ENCODE peak calls at places on chromosomes 5 and 9, in eight cellular contexts. P, M, O, W, R, V, Q and X are unnamed samples.

GRCh38 chr5:96280946-96281393 is 152.1 kb downstream of the PCSK1 start:
- DNase-seq in P (no peak), M (no peak), O (no peak), W (no peak), R (no peak), V (peak), Q (no peak), X (no peak)

GRCh38 chr5:27328480-27328879 is 290.1 kb upstream of the CDH9 start:
- DNase-seq in P (no peak), M (no peak), O (no peak), W (no peak), R (peak), V (peak), Q (no peak), X (no peak)

GRCh38 chr9:112867275-112867991 is 23.2 kb downstream of the SLC46A2 start:
- DNase-seq in P (no peak), M (no peak), O (no peak), W (no peak), R (peak), V (peak), Q (no peak), X (peak)

GRCh38 chr5:172553167-172553566 is 87.9 kb upstream of the NEURL1B start:
- DNase-seq in P (no peak), M (no peak), O (no peak), W (no peak), R (no peak), V (no peak), Q (peak), X (no peak)

GRCh38 chr9:112757300-112757883 is 6.8 kb downstream of the SNX30 start:
- DNase-seq in P (no peak), M (no peak), O (no peak), W (no peak), R (peak), V (peak), Q (no peak), X (no peak)

GRCh38 chr5:40762716-40763115 is 7.0 kb upstream of the TTC33 start:
- DNase-seq in P (no peak), M (no peak), O (no peak), W (no peak), R (peak), V (no peak), Q (no peak), X (no peak)

GRCh38 chr5:130168211-130168610 is 263.9 kb downstream of the CHSY3 start:
- DNase-seq in P (no peak), M (no peak), O (no peak), W (no peak), R (no peak), V (peak), Q (no peak), X (no peak)

GRCh38 chr9:133708770-133709611 is 29.2 kb downstream of the SARDH start:
- DNase-seq in P (peak), M (no peak), O (no peak), W (no peak), R (no peak), V (no peak), Q (peak), X (peak)

GRCh38 chr9:15299374-15299939 is 7.6 kb downstream of the TTC39B start:
- DNase-seq in P (no peak), M (no peak), O (no peak), W (no peak), R (no peak), V (no peak), Q (no peak), X (no peak)

GRCh38 chr5:93010626-93011025 is 570.4 kb downstream of the NR2F1-AS1 start:
- DNase-seq in P (no peak), M (no peak), O (no peak), W (no peak), R (no peak), V (no peak), Q (no peak), X (no peak)

GRCh38 chr5:78537821-78538220 is 110.8 kb downstream of the LHFPL2 start:
- DNase-seq in P (no peak), M (peak), O (no peak), W (no peak), R (peak), V (peak), Q (peak), X (no peak)

GRCh38 chr5:159002201-159002600 is 97.5 kb downstream of the EBF1 start:
- DNase-seq in P (no peak), M (no peak), O (no peak), W (no peak), R (no peak), V (no peak), Q (no peak), X (no peak)

GRCh38 chr5:139207302-139208000 is 9.3 kb upstream of the SIL1 start:
- DNase-seq in P (no peak), M (no peak), O (no peak), W (no peak), R (no peak), V (no peak), Q (no peak), X (no peak)

GRCh38 chr9:12774861-12775367 is at the start of gene LURAP1L:
- DNase-seq in P (peak), M (peak), O (peak), W (no peak), R (peak), V (peak), Q (peak), X (peak)

GRCh38 chr5:133253076-133253475 is 201.3 kb downstream of the HSPA4 start:
- DNase-seq in P (no peak), M (no peak), O (no peak), W (no peak), R (no peak), V (no peak), Q (no peak), X (no peak)

GRCh38 chr9:137499858-137500661 is 40.9 kb upstream of the NSMF start:
- DNase-seq in P (no peak), M (no peak), O (no peak), W (no peak), R (no peak), V (no peak), Q (no peak), X (no peak)

GRCh38 chr5:125756456-125756855 is 666.8 kb upstream of the GRAMD2B start:
- DNase-seq in P (no peak), M (no peak), O (no peak), W (no peak), R (peak), V (no peak), Q (no peak), X (no peak)

GRCh38 chr5:41908374-41909079 is 4.4 kb downstream of the RIMOC1 start:
- DNase-seq in P (no peak), M (no peak), O (no peak), W (no peak), R (peak), V (no peak), Q (no peak), X (no peak)

GRCh38 chr5:144198386-144198785 is 27.7 kb downstream of the KCTD16 start:
- DNase-seq in P (no peak), M (no peak), O (no peak), W (no peak), R (peak), V (peak), Q (no peak), X (no peak)

GRCh38 chr5:78805474-78806124 is 157.0 kb upstream of the LHFPL2 start:
- DNase-seq in P (no peak), M (no peak), O (no peak), W (no peak), R (peak), V (no peak), Q (no peak), X (no peak)

GRCh38 chr5:163401271-163401670 is 36.1 kb upstream of the CCNG1 start:
- DNase-seq in P (no peak), M (no peak), O (no peak), W (no peak), R (no peak), V (peak), Q (no peak), X (no peak)

GRCh38 chr9:104927216-104927911 is 591 bp downstream of the ABCA1 start:
- DNase-seq in P (peak), M (peak), O (peak), W (peak), R (peak), V (peak), Q (peak), X (peak)

GRCh38 chr9:121559183-121559582 is 59.5 kb upstream of the GGTA1 start:
- DNase-seq in P (no peak), M (no peak), O (no peak), W (no peak), R (peak), V (peak), Q (no peak), X (no peak)

GRCh38 chr5:106171708-106172107 is 1499.0 kb downstream of the EFNA5 start:
- DNase-seq in P (no peak), M (no peak), O (no peak), W (no peak), R (peak), V (peak), Q (no peak), X (no peak)

GRCh38 chr9:97848582-97849237 is 4.3 kb upstream of the FOXE1 start:
- DNase-seq in P (no peak), M (no peak), O (no peak), W (peak), R (peak), V (no peak), Q (no peak), X (peak)

GRCh38 chr9:93210974-93211653 is 27.2 kb downstream of the WNK2 start:
- DNase-seq in P (no peak), M (no peak), O (no peak), W (no peak), R (no peak), V (no peak), Q (no peak), X (no peak)

GRCh38 chr5:153539983-153540382 is 49.5 kb downstream of the GRIA1 start:
- DNase-seq in P (no peak), M (no peak), O (no peak), W (no peak), R (no peak), V (no peak), Q (no peak), X (no peak)

GRCh38 chr9:136439550-136440408 is at the start of gene INPP5E:
- DNase-seq in P (peak), M (peak), O (peak), W (peak), R (peak), V (peak), Q (peak), X (peak)

GRCh38 chr9:34127035-34127948 is 794 bp upstream of the DCAF12 start:
- DNase-seq in P (no peak), M (no peak), O (no peak), W (no peak), R (no peak), V (no peak), Q (no peak), X (no peak)

GRCh38 chr5:35138232-35138631 is 90.5 kb upstream of the AGXT2 start:
- DNase-seq in P (no peak), M (no peak), O (no peak), W (no peak), R (peak), V (peak), Q (no peak), X (no peak)

GRCh38 chr9:27437652-27438373 is 86.3 kb upstream of the IFNK start:
- DNase-seq in P (no peak), M (no peak), O (no peak), W (no peak), R (no peak), V (no peak), Q (no peak), X (no peak)

GRCh38 chr5:1161108-1161831 is 40.1 kb upstream of the SLC6A19 start:
- DNase-seq in P (no peak), M (peak), O (no peak), W (peak), R (no peak), V (peak), Q (no peak), X (no peak)

GRCh38 chr5:2755371-2755715 is 3.9 kb upstream of the IRX2 start:
- DNase-seq in P (no peak), M (no peak), O (no peak), W (no peak), R (no peak), V (no peak), Q (no peak), X (no peak)

GRCh38 chr5:2756211-2756746 is 4.8 kb upstream of the IRX2 start:
- DNase-seq in P (no peak), M (no peak), O (no peak), W (no peak), R (peak), V (peak), Q (no peak), X (peak)

GRCh38 chr5:2756764-2757163 is 5.3 kb upstream of the IRX2 start:
- DNase-seq in P (no peak), M (no peak), O (no peak), W (no peak), R (no peak), V (peak), Q (no peak), X (peak)

GRCh38 chr5:2754621-2755370 is 3.3 kb upstream of the IRX2 start:
- DNase-seq in P (no peak), M (no peak), O (no peak), W (no peak), R (no peak), V (no peak), Q (no peak), X (no peak)

DNA sequence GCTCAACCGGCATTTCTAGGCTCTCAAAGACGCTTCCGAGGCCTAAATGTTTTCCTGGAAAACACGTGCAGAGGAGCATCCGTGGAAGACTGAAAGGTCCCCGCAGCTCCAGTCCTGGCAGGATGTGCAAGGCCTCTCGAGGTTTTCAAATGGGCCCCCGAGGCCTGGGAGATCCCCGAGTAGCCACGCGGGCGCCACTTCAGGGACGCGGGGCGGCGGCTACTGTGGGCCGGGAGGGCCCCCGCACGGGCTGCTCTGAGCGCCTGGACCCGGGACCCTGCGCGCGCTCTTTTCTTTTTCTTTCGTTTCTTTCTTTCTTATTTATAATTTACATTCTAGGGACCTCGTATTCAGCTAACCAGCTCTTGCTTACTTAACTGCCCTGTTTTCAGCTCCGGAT is 4.3 kb upstream of the IRX2 start:
- DNase-seq in P (no peak), M (no peak), O (no peak), W (no peak), R (no peak), V (no peak), Q (no peak), X (peak)
- H3K27ac ChIP-seq in P (no peak), M (no peak), O (no peak), W (no peak), R (no peak), V (no peak), Q (no peak), X (no peak)

DNA sequence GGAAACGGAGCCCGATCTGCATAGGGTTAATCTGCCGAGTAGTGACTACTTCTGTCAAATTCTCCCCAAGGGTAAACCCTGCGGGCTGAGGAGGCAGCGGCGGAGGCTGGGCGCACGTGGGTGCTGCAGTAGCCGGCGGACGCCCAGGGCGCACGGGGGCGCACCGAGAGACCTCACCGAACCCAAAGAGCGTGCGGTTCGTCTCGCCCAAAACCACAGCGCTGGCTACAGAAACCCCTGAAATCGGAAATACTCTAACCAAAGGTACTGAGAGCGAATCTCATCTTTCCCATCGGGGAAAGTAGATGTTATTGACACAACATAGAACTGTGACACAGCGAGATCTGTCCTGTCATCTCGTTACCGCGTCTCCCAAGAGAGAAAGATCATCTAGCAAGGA is 56.0 kb upstream of the SHC3 start:
- DNase-seq in P (no peak), M (peak), O (no peak), W (peak), R (peak), V (no peak), Q (no peak), X (no peak)
- TF ChIP-seq CTCF in P (no peak), M (no peak), O (no peak), W (no peak), R (peak), V (no peak), Q (no peak), X (no peak)

GRCh38 chr9:129962376-129962765 is 80.6 kb downstream of the FNBP1 start:
- DNase-seq in P (no peak), M (no peak), O (no peak), W (no peak), R (no peak), V (no peak), Q (no peak), X (no peak)
- H3K4me3 ChIP-seq in P (peak), M (no peak), O (peak), W (peak), R (peak), V (peak), Q (peak), X (peak)

GRCh38 chr5:75235711-75236110 is 967 bp downstream of the ANKRD31 start:
- DNase-seq in P (no peak), M (no peak), O (no peak), W (no peak), R (no peak), V (no peak), Q (no peak), X (no peak)
- H3K27ac ChIP-seq in P (no peak), M (no peak), O (no peak), W (no peak), R (no peak), V (no peak), Q (no peak), X (peak)

GRCh38 chr9:99139868-99140267 is 35.0 kb downstream of the TGFBR1 start:
- DNase-seq in P (no peak), M (no peak), O (no peak), W (no peak), R (no peak), V (no peak), Q (no peak), X (no peak)
- TF ChIP-seq CTCF in P (no peak), M (no peak), O (no peak), W (no peak), R (no peak), V (no peak), Q (no peak), X (no peak)